ENCODE peak calls at places on chromosomes 12 and 14, in eight cellular contexts. T, Y, L, S, J, R, F and V are unnamed samples. For H3K36me3 and H3K9me3, the result is how much of the 10 kb centered on the place peaks cover.

GRCh38 chr12:30997685-30998440 is 71.3 kb downstream of the TSPAN11 start:
- DNase-seq in S (no peak), J (no peak), R (no peak), Y (no peak), L (no peak), F (no peak), T (no peak), V (peak)

GRCh38 chr12:23482571-23482970 is 466.9 kb downstream of the SOX5 start:
- DNase-seq in T (no peak), F (no peak), L (no peak), Y (no peak), J (no peak), S (no peak), R (no peak), V (no peak)

GRCh38 chr14:81400852-81401251 is 728 bp upstream of the STON2 start:
- DNase-seq in Y (peak), R (peak), T (peak), L (peak), F (peak), S (no peak), J (peak), V (no peak)

GRCh38 chr14:79702197-79702596 is 509.1 kb downstream of the DIO2 start:
- DNase-seq in Y (no peak), L (no peak), T (no peak), S (no peak), F (no peak), J (peak), R (no peak), V (no peak)

GRCh38 chr14:50957296-50957695 is 13.0 kb upstream of the PYGL start:
- DNase-seq in R (peak), T (peak), J (peak), S (no peak), F (no peak), L (no peak), Y (peak), V (no peak)

GRCh38 chr14:80872645-80873044 is 68.9 kb downstream of the CEP128 start:
- DNase-seq in R (no peak), Y (no peak), F (no peak), J (peak), L (no peak), T (no peak), S (no peak), V (no peak)

GRCh38 chr12:69036999-69037398 is 104.0 kb upstream of the CPM start:
- DNase-seq in R (no peak), J (no peak), T (no peak), F (no peak), Y (no peak), L (no peak), S (no peak), V (no peak)

GRCh38 chr12:105888696-105889095 is 250.1 kb downstream of the NUAK1 start:
- DNase-seq in J (no peak), Y (no peak), R (no peak), T (no peak), S (no peak), L (no peak), F (no peak), V (no peak)

GRCh38 chr12:116142936-116143882 is 134.3 kb downstream of the MED13L start:
- DNase-seq in T (no peak), R (peak), F (no peak), S (no peak), J (peak), Y (no peak), L (no peak), V (no peak)

GRCh38 chr12:63179224-63179623 is 28.2 kb upstream of the AVPR1A start:
- DNase-seq in S (no peak), F (no peak), L (no peak), R (no peak), T (no peak), Y (no peak), J (no peak), V (no peak)

GRCh38 chr12:118536306-118536900 is 160.0 kb downstream of the SUDS3 start:
- DNase-seq in R (no peak), F (no peak), T (no peak), Y (no peak), S (no peak), L (no peak), J (no peak), V (no peak)

GRCh38 chr14:32208490-32208889 is 5.4 kb upstream of the RNU6-8 start:
- DNase-seq in S (no peak), L (no peak), Y (no peak), F (no peak), J (no peak), R (no peak), T (no peak), V (no peak)

GRCh38 chr14:101889898-101890297 is 74.5 kb upstream of the DYNC1H1 start:
- DNase-seq in J (peak), L (no peak), T (no peak), R (no peak), F (no peak), S (no peak), Y (no peak), V (no peak)

GRCh38 chr12:128971802-128972201 is 118.5 kb downstream of the GLT1D1 start:
- DNase-seq in R (peak), T (no peak), Y (no peak), L (no peak), F (no peak), S (no peak), J (no peak), V (no peak)

GRCh38 chr12:2864198-2864597 is 7.4 kb upstream of the TEX52 start:
- DNase-seq in J (no peak), R (no peak), F (no peak), S (no peak), Y (no peak), T (no peak), L (no peak), V (peak)
- H3K36me3 ChIP-seq in J (under half), R (half or more), F (under half), S (under half), Y (under half), T (under half), L (under half), V (under half)

DNA sequence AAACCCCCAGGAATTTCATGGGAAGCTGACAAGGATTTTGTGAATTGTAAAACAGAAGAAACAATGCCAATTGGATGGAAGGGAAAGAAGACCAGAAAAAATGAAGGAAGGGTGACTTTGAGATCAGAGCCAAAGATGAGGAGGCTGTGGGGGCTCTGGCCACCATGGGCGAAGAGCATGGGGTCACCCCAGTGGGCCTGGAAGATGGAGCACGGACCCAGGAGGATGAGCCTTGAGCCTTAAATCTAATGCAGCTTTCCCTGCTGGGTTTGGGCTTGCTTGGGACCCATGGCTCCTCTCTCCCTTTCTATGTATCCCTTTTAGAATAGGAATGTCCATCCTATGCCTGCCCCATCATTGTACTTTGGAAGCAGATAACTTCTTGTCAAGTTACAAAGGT is 322.2 kb downstream of the TMEM121 start:
- DNase-seq in R (no peak), F (no peak), T (no peak), J (no peak), L (no peak), Y (no peak), S (no peak), V (no peak)
- H3K9me3 ChIP-seq in R (under half), F (under half), T (under half), J (under half), L (under half), Y (under half), S (under half), V (under half)

DNA sequence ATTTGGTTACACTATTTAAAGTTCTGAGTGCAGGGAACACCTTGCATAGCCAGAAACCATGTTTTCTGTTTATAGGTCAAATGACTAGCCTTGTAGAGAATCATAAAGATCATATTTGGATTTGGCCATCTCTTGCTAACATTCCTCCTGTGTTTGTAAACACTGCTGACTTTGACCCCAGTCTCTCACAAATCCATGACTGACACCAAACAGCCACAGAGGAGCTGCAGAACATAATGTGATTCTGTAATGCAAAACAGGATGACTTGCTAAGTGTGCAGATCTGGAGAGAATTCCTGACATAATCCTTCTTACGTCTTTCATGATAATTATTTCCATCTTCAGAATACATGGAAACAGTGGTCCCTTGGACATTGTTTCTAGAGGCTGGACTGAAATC is 211.8 kb downstream of the BMP4 start:
- DNase-seq in F (no peak), J (no peak), T (no peak), Y (peak), L (no peak), S (no peak), R (no peak), V (no peak)
- H3K27ac ChIP-seq in F (no peak), J (no peak), T (no peak), Y (peak), L (no peak), S (no peak), R (no peak), V (no peak)

DNA sequence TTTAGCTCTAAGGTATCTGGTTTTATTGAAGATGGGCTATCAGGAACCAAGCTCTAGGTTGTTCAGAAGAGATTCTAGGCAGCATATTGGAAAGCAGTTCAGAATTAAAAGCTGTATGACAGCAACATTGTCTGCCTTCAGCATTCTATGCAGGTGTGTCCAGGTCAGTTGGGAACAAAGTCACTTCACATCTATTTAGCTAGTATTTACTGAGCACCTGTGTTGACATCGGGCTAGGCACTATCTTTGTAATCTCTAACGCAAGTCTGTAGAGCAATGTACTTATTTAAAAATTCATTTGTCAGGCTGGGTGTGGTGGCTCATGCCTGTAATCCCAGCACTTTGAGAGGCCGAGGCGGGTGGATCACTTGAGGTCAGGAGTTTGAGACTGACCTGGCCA is 6.8 kb upstream of the EID3 start:
- DNase-seq in S (no peak), F (no peak), R (no peak), J (no peak), T (no peak), Y (peak), L (no peak), V (no peak)
- H3K36me3 ChIP-seq in S (under half), F (under half), R (half or more), J (half or more), T (under half), Y (under half), L (under half), V (under half)

DNA sequence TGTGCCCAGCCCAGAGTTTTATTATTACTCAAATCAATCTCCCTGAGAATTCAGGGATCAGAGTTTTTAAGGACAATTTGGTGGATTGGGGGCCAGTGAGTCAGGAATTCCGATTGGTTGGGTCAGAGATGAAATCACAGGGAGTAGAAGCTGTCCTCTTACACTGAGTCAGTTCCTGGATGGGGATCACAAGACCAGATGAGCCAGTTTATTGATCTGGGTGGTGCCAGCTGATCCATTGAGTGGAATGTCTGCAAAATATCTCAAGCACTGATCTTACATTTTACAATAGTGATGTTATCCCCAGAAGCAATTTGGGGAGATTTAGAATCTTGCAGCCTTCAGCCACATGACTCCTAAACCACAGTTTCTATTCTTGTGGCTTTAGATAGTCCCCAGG is 89.1 kb upstream of the CNOT2 start:
- DNase-seq in S (no peak), L (no peak), F (no peak), T (no peak), J (no peak), R (no peak), Y (no peak), V (no peak)
- H3K9me3 ChIP-seq in S (under half), L (under half), F (under half), T (under half), J (under half), R (under half), Y (under half), V (under half)